ENCODE peak calls at places on chromosomes 16 and 17, in ten cellular contexts. One of them, this sample, is unnamed.

GRCh38 chr16:19837331-19837943 is 47.2 kb downstream of the GPRC5B start:
- DNase-seq in transverse colon: no peak
- DNase-seq in A549: no peak
- DNase-seq in tibial nerve: no peak
- DNase-seq in cardiac fibroblast: no peak
- DNase-seq in fibroblast of lung: peak; percentile 20
- DNase-seq in GM23248: no peak
- DNase-seq in fibroblast of pulmonary artery: no peak
- DNase-seq in CD8-positive, alpha-beta memory T cell: no peak
- DNase-seq in heart right ventricle: no peak
- DNase-seq in this sample: no peak

GRCh38 chr16:19980866-19981265 is 92.8 kb downstream of the GPR139 start:
- DNase-seq in GM23248: peak; percentile 30
- DNase-seq in A549: peak; percentile 12
- DNase-seq in CD8-positive, alpha-beta memory T cell: no peak
- DNase-seq in cardiac fibroblast: no peak
- DNase-seq in fibroblast of lung: no peak
- DNase-seq in heart right ventricle: no peak
- DNase-seq in fibroblast of pulmonary artery: peak; percentile 10
- DNase-seq in transverse colon: no peak
- DNase-seq in tibial nerve: no peak
- DNase-seq in this sample: no peak

GRCh38 chr17:74367206-74367605 is at the start of gene GPR142:
- DNase-seq in cardiac fibroblast: no peak
- DNase-seq in tibial nerve: no peak
- DNase-seq in transverse colon: no peak
- DNase-seq in fibroblast of pulmonary artery: no peak
- DNase-seq in fibroblast of lung: no peak
- DNase-seq in heart right ventricle: no peak
- DNase-seq in CD8-positive, alpha-beta memory T cell: no peak
- DNase-seq in GM23248: no peak
- DNase-seq in A549: no peak
- DNase-seq in this sample: no peak

GRCh38 chr16:57265850-57266530 is 18.5 kb downstream of the PLLP start:
- DNase-seq in heart right ventricle: peak; percentile 78
- DNase-seq in tibial nerve: peak; percentile 24
- DNase-seq in fibroblast of lung: peak; percentile 73
- DNase-seq in transverse colon: peak; percentile 82
- DNase-seq in GM23248: peak; percentile 58
- DNase-seq in CD8-positive, alpha-beta memory T cell: no peak
- DNase-seq in A549: no peak
- DNase-seq in cardiac fibroblast: peak; percentile 60
- DNase-seq in fibroblast of pulmonary artery: peak; percentile 45
- DNase-seq in this sample: no peak

GRCh38 chr17:42288078-42288984 is at the start of gene STAT5A:
- DNase-seq in fibroblast of lung: peak; percentile 82
- DNase-seq in transverse colon: peak; percentile 92
- DNase-seq in tibial nerve: peak; percentile 80
- DNase-seq in heart right ventricle: peak; percentile 91
- DNase-seq in CD8-positive, alpha-beta memory T cell: peak; percentile 72
- DNase-seq in cardiac fibroblast: peak; percentile 93
- DNase-seq in GM23248: peak; percentile 93
- DNase-seq in fibroblast of pulmonary artery: peak; percentile 90
- DNase-seq in A549: peak; percentile 83
- DNase-seq in this sample: peak; percentile 37

GRCh38 chr16:29784901-29785500 is 5.5 kb upstream of the KIF22 start:
- DNase-seq in CD8-positive, alpha-beta memory T cell: peak; percentile 55
- DNase-seq in transverse colon: peak; percentile 69
- DNase-seq in heart right ventricle: peak; percentile 86
- DNase-seq in GM23248: peak; percentile 86
- DNase-seq in cardiac fibroblast: peak; percentile 74
- DNase-seq in fibroblast of lung: peak; percentile 58
- DNase-seq in tibial nerve: peak; percentile 42
- DNase-seq in A549: no peak
- DNase-seq in fibroblast of pulmonary artery: peak; percentile 72
- DNase-seq in this sample: no peak

GRCh38 chr17:17109231-17109630 is 67.0 kb downstream of the MPRIP start:
- DNase-seq in heart right ventricle: no peak
- DNase-seq in CD8-positive, alpha-beta memory T cell: peak; percentile 19
- DNase-seq in A549: no peak
- DNase-seq in fibroblast of pulmonary artery: no peak
- DNase-seq in cardiac fibroblast: no peak
- DNase-seq in fibroblast of lung: no peak
- DNase-seq in transverse colon: peak; percentile 59
- DNase-seq in GM23248: no peak
- DNase-seq in tibial nerve: no peak
- DNase-seq in this sample: no peak

GRCh38 chr17:34665150-34665802 is 85.9 kb downstream of the TMEM132E start:
- DNase-seq in tibial nerve: no peak
- DNase-seq in A549: no peak
- DNase-seq in cardiac fibroblast: no peak
- DNase-seq in GM23248: no peak
- DNase-seq in fibroblast of lung: no peak
- DNase-seq in heart right ventricle: no peak
- DNase-seq in transverse colon: no peak
- DNase-seq in CD8-positive, alpha-beta memory T cell: no peak
- DNase-seq in fibroblast of pulmonary artery: no peak
- DNase-seq in this sample: no peak

DNA sequence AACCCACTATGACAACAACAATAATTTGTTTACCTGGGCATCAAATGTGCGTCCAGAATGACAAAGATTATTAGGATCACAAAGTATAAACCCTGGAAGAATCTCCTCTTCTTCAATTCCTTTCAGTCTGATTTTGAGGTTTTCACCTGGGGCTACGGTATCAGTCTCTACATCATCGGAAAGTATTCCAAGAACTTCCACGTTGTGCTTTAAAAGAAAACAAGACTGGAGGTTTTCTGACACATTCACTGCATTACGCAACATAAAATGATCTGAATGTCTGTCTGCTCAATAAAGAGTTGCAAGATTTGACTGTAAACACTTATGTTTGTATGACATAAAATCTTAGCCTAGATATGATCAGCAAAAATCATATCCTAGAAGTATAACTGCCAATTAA is 26.0 kb upstream of the RSL1D1 start:
- DNase-seq in heart right ventricle: no peak
- DNase-seq in A549: no peak
- DNase-seq in fibroblast of lung: peak; percentile 34
- DNase-seq in CD8-positive, alpha-beta memory T cell: no peak
- DNase-seq in GM23248: peak; percentile 49
- DNase-seq in transverse colon: no peak
- DNase-seq in fibroblast of pulmonary artery: peak; percentile 41
- DNase-seq in cardiac fibroblast: peak; percentile 25
- DNase-seq in tibial nerve: no peak
- DNase-seq in this sample: no peak
- H3K4me3 ChIP-seq in heart right ventricle: no peak overlapping the region
- H3K4me3 ChIP-seq in A549: no peak overlapping the region
- H3K4me3 ChIP-seq in fibroblast of lung: no peak overlapping the region
- H3K4me3 ChIP-seq in CD8-positive, alpha-beta memory T cell: no peak overlapping the region
- H3K4me3 ChIP-seq in GM23248: no peak overlapping the region
- H3K4me3 ChIP-seq in transverse colon: no peak overlapping the region
- H3K4me3 ChIP-seq in fibroblast of pulmonary artery: no peak overlapping the region
- H3K4me3 ChIP-seq in cardiac fibroblast: no peak overlapping the region
- H3K4me3 ChIP-seq in tibial nerve: no peak overlapping the region
- H3K4me3 ChIP-seq in this sample: no peak overlapping the region

GRCh38 chr16:69918241-69918640 is 32.9 kb upstream of the CLEC18A start:
- DNase-seq in CD8-positive, alpha-beta memory T cell: no peak
- DNase-seq in fibroblast of lung: peak; percentile 13
- DNase-seq in GM23248: peak; percentile 47
- DNase-seq in fibroblast of pulmonary artery: no peak
- DNase-seq in A549: no peak
- DNase-seq in cardiac fibroblast: no peak
- DNase-seq in heart right ventricle: no peak
- DNase-seq in tibial nerve: no peak
- DNase-seq in transverse colon: no peak
- DNase-seq in this sample: no peak
- H3K4me3 ChIP-seq in CD8-positive, alpha-beta memory T cell: no peak overlapping the region
- H3K4me3 ChIP-seq in fibroblast of lung: no peak overlapping the region
- H3K4me3 ChIP-seq in GM23248: peak overlapping the region; percentile 74
- H3K4me3 ChIP-seq in fibroblast of pulmonary artery: peak overlapping the region; percentile 45
- H3K4me3 ChIP-seq in A549: peak overlapping the region; percentile 1
- H3K4me3 ChIP-seq in cardiac fibroblast: peak overlapping the region; percentile 33
- H3K4me3 ChIP-seq in heart right ventricle: no peak overlapping the region
- H3K4me3 ChIP-seq in tibial nerve: no peak overlapping the region
- H3K4me3 ChIP-seq in transverse colon: no peak overlapping the region
- H3K4me3 ChIP-seq in this sample: peak overlapping the region; percentile 15

GRCh38 chr16:4265676-4266075 is 7.1 kb downstream of the TFAP4 start:
- DNase-seq in fibroblast of lung: no peak
- DNase-seq in CD8-positive, alpha-beta memory T cell: no peak
- DNase-seq in fibroblast of pulmonary artery: no peak
- DNase-seq in GM23248: no peak
- DNase-seq in A549: no peak
- DNase-seq in cardiac fibroblast: no peak
- DNase-seq in transverse colon: no peak
- DNase-seq in tibial nerve: no peak
- DNase-seq in heart right ventricle: peak; percentile 25
- DNase-seq in this sample: no peak

GRCh38 chr16:4262303-4262835 is 10.5 kb downstream of the TFAP4 start:
- DNase-seq in fibroblast of lung: no peak
- DNase-seq in cardiac fibroblast: no peak
- DNase-seq in fibroblast of pulmonary artery: no peak
- DNase-seq in transverse colon: no peak
- DNase-seq in A549: no peak
- DNase-seq in tibial nerve: no peak
- DNase-seq in GM23248: no peak
- DNase-seq in CD8-positive, alpha-beta memory T cell: no peak
- DNase-seq in heart right ventricle: no peak
- DNase-seq in this sample: no peak

GRCh38 chr16:4264546-4264945 is 8.3 kb downstream of the TFAP4 start:
- DNase-seq in heart right ventricle: no peak
- DNase-seq in transverse colon: peak; percentile 17
- DNase-seq in fibroblast of pulmonary artery: no peak
- DNase-seq in tibial nerve: no peak
- DNase-seq in A549: no peak
- DNase-seq in CD8-positive, alpha-beta memory T cell: no peak
- DNase-seq in GM23248: peak; percentile 51
- DNase-seq in cardiac fibroblast: peak; percentile 29
- DNase-seq in fibroblast of lung: no peak
- DNase-seq in this sample: no peak

GRCh38 chr16:4261557-4262172 is 11.2 kb downstream of the TFAP4 start:
- DNase-seq in GM23248: peak; percentile 30
- DNase-seq in tibial nerve: no peak
- DNase-seq in A549: peak; percentile 54
- DNase-seq in fibroblast of pulmonary artery: peak; percentile 27
- DNase-seq in fibroblast of lung: peak; percentile 14
- DNase-seq in cardiac fibroblast: peak; percentile 36
- DNase-seq in heart right ventricle: peak; percentile 45
- DNase-seq in CD8-positive, alpha-beta memory T cell: no peak
- DNase-seq in transverse colon: peak; percentile 24
- DNase-seq in this sample: no peak

DNA sequence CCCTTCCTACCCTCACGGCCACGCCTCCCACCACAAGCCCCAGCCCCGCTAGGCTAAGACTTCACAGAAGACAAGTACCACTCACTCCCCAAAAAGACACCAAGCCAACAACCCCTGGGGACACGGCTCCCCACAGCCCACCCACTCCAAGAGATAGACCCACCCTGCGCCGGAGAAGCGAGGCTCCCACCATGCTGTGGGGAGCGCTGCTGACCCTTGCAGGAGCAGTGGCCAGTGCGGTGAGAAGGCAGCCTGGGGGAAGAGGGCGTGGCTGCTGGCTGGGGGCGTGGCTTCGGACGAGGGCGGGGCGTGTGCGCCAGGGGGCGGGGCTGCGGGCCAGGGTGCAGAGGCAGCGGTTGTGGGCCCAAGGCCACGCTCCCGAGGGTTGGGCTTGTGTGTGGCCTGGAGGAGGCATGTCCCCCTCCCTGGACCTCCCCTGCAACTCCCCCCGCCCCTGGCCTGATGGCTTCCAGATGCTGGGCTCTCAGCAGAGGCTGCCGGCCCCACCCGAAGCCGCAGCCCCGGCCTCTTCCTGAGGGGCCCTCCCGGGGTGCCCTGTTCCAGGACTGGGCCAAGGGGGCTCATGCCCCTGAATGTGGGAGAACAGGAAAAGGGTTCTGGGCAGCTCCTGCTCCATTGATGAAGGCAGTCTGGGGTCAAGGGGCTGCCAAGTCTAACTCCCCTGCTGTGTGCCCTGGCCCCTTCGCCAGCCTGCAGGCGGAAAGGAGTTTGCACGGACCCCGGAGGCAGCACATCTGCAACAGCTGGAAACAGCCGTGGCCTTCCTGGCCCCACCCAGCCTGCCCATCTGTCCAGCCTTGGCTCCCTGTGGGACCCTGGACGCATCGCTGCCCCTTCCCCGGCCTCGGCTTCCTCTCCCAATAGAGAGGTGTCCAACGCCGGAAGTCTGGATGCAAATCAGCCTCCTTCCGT is 9.1 kb downstream of the TFAP4 start:
- DNase-seq in GM23248: peak; percentile 89
- DNase-seq in fibroblast of pulmonary artery: peak; percentile 92
- DNase-seq in fibroblast of lung: peak; percentile 11
- DNase-seq in transverse colon: peak; percentile 66
- DNase-seq in heart right ventricle: peak; percentile 84
- DNase-seq in cardiac fibroblast: peak; percentile 96
- DNase-seq in A549: peak; percentile 43
- DNase-seq in tibial nerve: peak; percentile 85
- DNase-seq in CD8-positive, alpha-beta memory T cell: no peak
- DNase-seq in this sample: no peak
- H3K4me3 ChIP-seq in GM23248: peak overlapping the region; percentile 18
- H3K4me3 ChIP-seq in fibroblast of pulmonary artery: no peak overlapping the region
- H3K4me3 ChIP-seq in fibroblast of lung: no peak overlapping the region
- H3K4me3 ChIP-seq in transverse colon: no peak overlapping the region
- H3K4me3 ChIP-seq in heart right ventricle: no peak overlapping the region
- H3K4me3 ChIP-seq in cardiac fibroblast: no peak overlapping the region
- H3K4me3 ChIP-seq in A549: no peak overlapping the region
- H3K4me3 ChIP-seq in tibial nerve: no peak overlapping the region
- H3K4me3 ChIP-seq in CD8-positive, alpha-beta memory T cell: no peak overlapping the region
- H3K4me3 ChIP-seq in this sample: no peak overlapping the region

GRCh38 chr17:67392111-67392510 is 15.0 kb downstream of the PITPNC1 start:
- DNase-seq in heart right ventricle: no peak
- DNase-seq in GM23248: no peak
- DNase-seq in CD8-positive, alpha-beta memory T cell: no peak
- DNase-seq in A549: no peak
- DNase-seq in cardiac fibroblast: no peak
- DNase-seq in tibial nerve: no peak
- DNase-seq in fibroblast of pulmonary artery: no peak
- DNase-seq in fibroblast of lung: no peak
- DNase-seq in transverse colon: no peak
- DNase-seq in this sample: no peak

GRCh38 chr17:67390006-67390645 is 13.0 kb downstream of the PITPNC1 start:
- DNase-seq in A549: no peak
- DNase-seq in cardiac fibroblast: no peak
- DNase-seq in heart right ventricle: no peak
- DNase-seq in GM23248: no peak
- DNase-seq in tibial nerve: no peak
- DNase-seq in fibroblast of lung: no peak
- DNase-seq in fibroblast of pulmonary artery: no peak
- DNase-seq in CD8-positive, alpha-beta memory T cell: no peak
- DNase-seq in transverse colon: no peak
- DNase-seq in this sample: no peak

GRCh38 chr17:67388986-67389385 is 11.9 kb downstream of the PITPNC1 start:
- DNase-seq in fibroblast of pulmonary artery: no peak
- DNase-seq in tibial nerve: no peak
- DNase-seq in A549: no peak
- DNase-seq in GM23248: no peak
- DNase-seq in heart right ventricle: no peak
- DNase-seq in fibroblast of lung: no peak
- DNase-seq in cardiac fibroblast: no peak
- DNase-seq in transverse colon: no peak
- DNase-seq in CD8-positive, alpha-beta memory T cell: no peak
- DNase-seq in this sample: no peak

GRCh38 chr17:67393809-67394418 is 16.8 kb downstream of the PITPNC1 start:
- DNase-seq in A549: no peak
- DNase-seq in cardiac fibroblast: no peak
- DNase-seq in heart right ventricle: no peak
- DNase-seq in transverse colon: no peak
- DNase-seq in fibroblast of pulmonary artery: no peak
- DNase-seq in GM23248: no peak
- DNase-seq in tibial nerve: no peak
- DNase-seq in CD8-positive, alpha-beta memory T cell: no peak
- DNase-seq in fibroblast of lung: no peak
- DNase-seq in this sample: no peak

DNA sequence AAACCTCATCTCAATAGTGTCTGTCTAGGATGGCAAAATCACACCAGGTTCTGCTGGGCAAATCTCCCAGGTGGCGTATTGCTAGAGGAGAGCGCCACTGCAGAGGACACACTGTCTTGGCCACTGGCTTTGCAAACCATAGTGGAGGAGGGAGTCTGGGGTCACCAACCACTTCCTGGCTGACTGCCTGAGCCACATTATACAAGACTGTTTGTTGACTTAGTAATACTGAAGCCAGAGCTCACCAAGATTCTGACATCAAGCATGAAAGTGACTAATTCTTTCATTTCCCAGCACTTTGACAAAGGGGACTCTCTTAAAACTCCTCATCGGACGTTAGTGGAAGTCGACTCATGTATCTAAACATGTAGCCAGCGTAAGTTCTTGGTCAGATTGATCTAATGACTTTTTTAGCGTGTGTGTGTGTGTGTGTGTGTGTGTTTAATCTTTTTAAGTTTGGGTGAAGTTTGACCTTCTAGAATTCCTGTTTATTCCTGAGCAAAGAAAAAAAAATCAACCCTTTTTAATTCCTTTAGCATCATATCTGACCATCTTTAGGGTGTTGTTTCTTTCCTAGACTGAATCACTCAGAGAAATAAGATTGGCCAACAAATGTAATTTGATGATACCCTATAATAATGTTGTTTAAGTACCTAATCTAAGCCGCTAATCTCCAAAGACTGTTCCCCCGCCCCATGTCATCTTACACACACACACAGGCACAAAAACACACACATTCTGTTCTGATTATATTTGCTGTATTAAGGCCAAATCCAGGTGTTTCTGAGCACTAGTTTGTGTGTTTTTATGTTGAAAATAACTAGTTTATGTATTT is 13.8 kb downstream of the PITPNC1 start:
- DNase-seq in fibroblast of lung: peak; percentile 98
- DNase-seq in GM23248: peak; percentile 95
- DNase-seq in cardiac fibroblast: peak; percentile 86
- DNase-seq in fibroblast of pulmonary artery: peak; percentile 94
- DNase-seq in A549: peak; percentile 42
- DNase-seq in transverse colon: peak; percentile 41
- DNase-seq in CD8-positive, alpha-beta memory T cell: peak; percentile 44
- DNase-seq in tibial nerve: no peak
- DNase-seq in heart right ventricle: no peak
- DNase-seq in this sample: peak; percentile 91
- H3K4me3 ChIP-seq in fibroblast of lung: no peak overlapping the region
- H3K4me3 ChIP-seq in GM23248: peak overlapping the region; percentile 48
- H3K4me3 ChIP-seq in cardiac fibroblast: no peak overlapping the region
- H3K4me3 ChIP-seq in fibroblast of pulmonary artery: peak overlapping the region; percentile 9
- H3K4me3 ChIP-seq in A549: no peak overlapping the region
- H3K4me3 ChIP-seq in transverse colon: no peak overlapping the region
- H3K4me3 ChIP-seq in CD8-positive, alpha-beta memory T cell: peak overlapping the region; percentile 3
- H3K4me3 ChIP-seq in tibial nerve: no peak overlapping the region
- H3K4me3 ChIP-seq in heart right ventricle: no peak overlapping the region
- H3K4me3 ChIP-seq in this sample: no peak overlapping the region